ENCODE peak calls at places on chromosomes 6 and 20, in seven cellular contexts. A, E, X, Q, S, D and O are unnamed samples.

GRCh38 chr6:145112711-145113148 is 622.6 kb downstream of the EPM2A start:
- DNase-seq in A (no peak), E (no peak), X (no peak), Q (no peak), S (no peak), D (no peak), O (no peak)

GRCh38 chr6:169093770-169094553 is 159.7 kb downstream of the THBS2 start:
- DNase-seq in A (no peak), E (no peak), X (no peak), Q (no peak), S (no peak), D (no peak), O (no peak)

GRCh38 chr6:157726892-157727628 is 96.0 kb upstream of the SNX9 start:
- DNase-seq in A (peak), E (peak), X (no peak), Q (no peak), S (peak), D (no peak), O (no peak)

GRCh38 chr20:31308535-31309162 is at the start of gene DEFB116:
- DNase-seq in A (no peak), E (no peak), X (no peak), Q (no peak), S (no peak), D (no peak), O (no peak)

GRCh38 chr6:82182756-82183155 is 64.8 kb downstream of the IBTK start:
- DNase-seq in A (no peak), E (no peak), X (no peak), Q (no peak), S (no peak), D (no peak), O (no peak)

GRCh38 chr6:158033077-158033750 is 51.6 kb downstream of the SYNJ2 start:
- DNase-seq in A (no peak), E (no peak), X (no peak), Q (peak), S (no peak), D (no peak), O (no peak)

GRCh38 chr20:3616250-3616649 is 46.9 kb downstream of the GFRA4 start:
- DNase-seq in A (peak), E (no peak), X (no peak), Q (no peak), S (peak), D (no peak), O (no peak)

GRCh38 chr20:41050361-41051019 is 21.9 kb downstream of the TOP1 start:
- DNase-seq in A (no peak), E (peak), X (no peak), Q (no peak), S (no peak), D (no peak), O (no peak)

GRCh38 chr20:25077610-25078169 is 4.3 kb downstream of the VSX1 start:
- DNase-seq in A (no peak), E (peak), X (peak), Q (no peak), S (peak), D (no peak), O (no peak)

GRCh38 chr6:44386364-44386928 is 1.1 kb upstream of the CDC5L start:
- DNase-seq in A (peak), E (no peak), X (no peak), Q (no peak), S (peak), D (no peak), O (no peak)

GRCh38 chr6:85459224-85459901 is 9.5 kb downstream of the NT5E start:
- DNase-seq in A (no peak), E (no peak), X (no peak), Q (no peak), S (no peak), D (no peak), O (no peak)

GRCh38 chr6:166490671-166491500 is 95.6 kb downstream of the RAMACL start:
- DNase-seq in A (no peak), E (peak), X (no peak), Q (no peak), S (no peak), D (no peak), O (no peak)

GRCh38 chr6:43222418-43223059 is 6.7 kb downstream of the DNPH1 start:
- DNase-seq in A (no peak), E (no peak), X (no peak), Q (no peak), S (no peak), D (no peak), O (no peak)

GRCh38 chr6:1126036-1126435 is 185.9 kb upstream of the FOXQ1 start:
- DNase-seq in A (no peak), E (no peak), X (no peak), Q (no peak), S (no peak), D (no peak), O (no peak)

GRCh38 chr6:5937516-5937915 is 69.2 kb downstream of the NRN1 start:
- DNase-seq in A (no peak), E (no peak), X (no peak), Q (no peak), S (peak), D (no peak), O (no peak)

GRCh38 chr6:135791441-135791840 is 60.1 kb upstream of the PDE7B start:
- DNase-seq in A (no peak), E (no peak), X (no peak), Q (no peak), S (no peak), D (no peak), O (no peak)

GRCh38 chr6:95501032-95501904 is 76.1 kb upstream of the MANEA start:
- DNase-seq in A (no peak), E (no peak), X (no peak), Q (no peak), S (no peak), D (no peak), O (no peak)

GRCh38 chr6:25070547-25071366 is 135.0 kb upstream of the RIPOR2 start:
- DNase-seq in A (peak), E (peak), X (peak), Q (peak), S (peak), D (peak), O (peak)

GRCh38 chr6:37074053-37074827 is 68.8 kb downstream of the FGD2 start:
- DNase-seq in A (no peak), E (no peak), X (no peak), Q (no peak), S (no peak), D (no peak), O (no peak)

GRCh38 chr20:61508301-61508700 is 256.2 kb downstream of the CDH4 start:
- DNase-seq in A (no peak), E (no peak), X (no peak), Q (no peak), S (no peak), D (no peak), O (no peak)

GRCh38 chr6:33923857-33924514 is 120.2 kb upstream of the MLN start:
- DNase-seq in A (peak), E (no peak), X (no peak), Q (no peak), S (no peak), D (no peak), O (no peak)

GRCh38 chr6:122947355-122947754 is 48.7 kb upstream of the CLVS2 start:
- DNase-seq in A (no peak), E (peak), X (no peak), Q (no peak), S (no peak), D (no peak), O (peak)

GRCh38 chr20:53020376-53020775 is 48.2 kb downstream of the TSHZ2 start:
- DNase-seq in A (no peak), E (no peak), X (no peak), Q (no peak), S (peak), D (no peak), O (no peak)

GRCh38 chr6:25934181-25934580 is 3.7 kb upstream of the SLC17A2 start:
- DNase-seq in A (no peak), E (no peak), X (no peak), Q (no peak), S (no peak), D (no peak), O (no peak)

GRCh38 chr6:83215131-83216047 is 22.2 kb downstream of the RWDD2A start:
- DNase-seq in A (peak), E (peak), X (peak), Q (peak), S (peak), D (no peak), O (peak)